ENCODE peak calls at places on chromosomes 13 and 19, in nine cellular contexts. U is upper lobe of right lung; L is colonic mucosa; C is activated naive CD8-positive, alpha-beta T cell treated with anti-CD3 and anti-CD28 coated beads, Interleukin-2, amount 50 U/mL, for 24 hours; E is adrenal gland; R is activated naive CD4-positive, alpha-beta T cell treated with anti-CD3 and anti-CD28 coated beads for 36 hours; X is astrocyte of the spinal cord; O is T-helper 2 cell; S is heart left ventricle. T is an unnamed sample.

GRCh38 chr13:37729876-37730275 is 131.3 kb upstream of the POSTN start:
- DNase-seq in E (no peak), C (no peak), R (no peak), O (no peak), L (no peak), S (no peak), U (no peak), X (no peak), T (no peak)

GRCh38 chr13:32125221-32125621 is 93.6 kb downstream of the FRY start:
- DNase-seq in E (no peak), X (no peak), L (no peak), U (no peak), O (no peak), S (no peak), R (no peak), C (no peak), T (peak)

GRCh38 chr19:4310247-4311121 is 6.1 kb downstream of the FSD1 start:
- DNase-seq in R (peak), L (peak), E (peak), U (no peak), X (no peak), C (peak), S (no peak), O (no peak), T (no peak)

GRCh38 chr19:45790942-45791341 is 1.7 kb downstream of the DMWD start:
- DNase-seq in S (no peak), R (peak), C (peak), U (no peak), L (no peak), X (no peak), E (no peak), O (no peak), T (peak)

GRCh38 chr19:41570639-41571112 is 5.3 kb upstream of the CEACAM21 start:
- DNase-seq in X (peak), U (peak), O (peak), L (peak), S (peak), R (peak), C (peak), E (peak), T (peak)

GRCh38 chr13:96090240-96091101 is 564 bp downstream of the HS6ST3 start:
- DNase-seq in X (peak), S (no peak), O (no peak), R (no peak), E (no peak), L (no peak), C (peak), U (no peak), T (no peak)

GRCh38 chr19:15419413-15420025 is 731 bp upstream of the AKAP8L start:
- DNase-seq in L (no peak), R (no peak), S (no peak), C (no peak), X (no peak), E (peak), O (no peak), U (no peak), T (no peak)

GRCh38 chr13:113109151-113110047 is 3.8 kb downstream of the F7 start:
- DNase-seq in O (no peak), C (no peak), R (no peak), S (no peak), L (no peak), X (no peak), E (no peak), U (peak), T (no peak)

GRCh38 chr19:1513492-1514294 is 874 bp upstream of the ADAMTSL5 start:
- DNase-seq in O (peak), R (peak), C (peak), E (peak), U (peak), X (no peak), L (peak), S (no peak), T (peak)

GRCh38 chr19:53904909-53905308 is 4.2 kb upstream of the CACNG7 start:
- DNase-seq in R (no peak), X (no peak), C (no peak), U (no peak), S (no peak), L (no peak), O (no peak), E (no peak), T (no peak)

GRCh38 chr13:78137404-78138142 is 218.9 kb upstream of the EDNRB start:
- DNase-seq in C (no peak), L (no peak), R (peak), S (no peak), U (no peak), X (peak), O (no peak), E (peak), T (peak)

GRCh38 chr19:13427273-13428051 is 78.8 kb downstream of the CACNA1A start:
- DNase-seq in U (peak), X (no peak), O (no peak), L (no peak), R (no peak), E (no peak), S (no peak), C (no peak), T (no peak)

GRCh38 chr19:2062770-2063169 is 11.7 kb upstream of the MKNK2 start:
- DNase-seq in E (no peak), U (no peak), O (no peak), X (no peak), R (no peak), S (no peak), C (no peak), L (no peak), T (no peak)

GRCh38 chr19:23946569-23946968 is 31.9 kb downstream of the ZNF726 start:
- DNase-seq in E (no peak), U (no peak), X (no peak), R (no peak), C (no peak), L (no peak), S (no peak), O (no peak), T (no peak)

GRCh38 chr13:102550507-102550906 is 46.3 kb upstream of the TPP2 start:
- DNase-seq in X (no peak), L (no peak), C (no peak), O (no peak), U (no peak), S (no peak), R (no peak), E (no peak), T (no peak)

GRCh38 chr13:23288564-23288963 is 107.8 kb downstream of the SGCG start:
- DNase-seq in R (no peak), C (no peak), X (no peak), O (no peak), L (no peak), E (no peak), U (no peak), S (no peak), T (no peak)

GRCh38 chr19:42052241-42052863 is 17.7 kb downstream of the GRIK5 start:
- DNase-seq in S (no peak), R (no peak), L (no peak), C (no peak), E (no peak), X (no peak), U (no peak), O (no peak), T (no peak)

T was measured in AML-193.